ENCODE peak calls at places on chromosomes 1 and 21, in four cellular contexts. E, V, T and N are unnamed samples.

GRCh38 chr1:212288614-212289013 is 3.4 kb downstream of the PPP2R5A start:
- DNase-seq in E (no peak), T (peak), V (peak), N (peak)

GRCh38 chr1:46370214-46370633 is 23.9 kb upstream of the FAAH start:
- DNase-seq in E (peak), V (peak), T (peak), N (no peak)

GRCh38 chr1:198179556-198179981 is 22.8 kb downstream of the NEK7 start:
- DNase-seq in V (peak), T (peak), E (peak), N (no peak)

GRCh38 chr1:187091666-187092065 is 262.9 kb downstream of the PLA2G4A start:
- DNase-seq in V (peak), T (no peak), E (no peak), N (peak)

GRCh38 chr1:156901966-156902922 is 8.7 kb downstream of the PEAR1 start:
- DNase-seq in E (no peak), T (no peak), V (peak), N (no peak)

GRCh38 chr1:176601358-176601757 is 138.4 kb downstream of the PAPPA2 start:
- DNase-seq in T (peak), V (peak), E (no peak), N (no peak)

GRCh38 chr21:38486221-38486620 is 12.1 kb downstream of the ERG start:
- DNase-seq in E (no peak), T (peak), V (no peak), N (peak)

GRCh38 chr1:15154480-15155036 is 1.0 kb downstream of the TMEM51 start:
- DNase-seq in V (peak), E (no peak), T (no peak), N (no peak)

GRCh38 chr1:32377541-32378220 is 15.3 kb downstream of the TSSK3 start:
- DNase-seq in E (no peak), V (no peak), T (no peak), N (no peak)

GRCh38 chr1:243950166-243950565 is 100.1 kb upstream of the AKT3 start:
- DNase-seq in V (peak), T (peak), E (no peak), N (peak)

GRCh38 chr21:26686278-26686677 is 113.2 kb upstream of the CYYR1 start:
- DNase-seq in T (peak), E (peak), V (peak), N (peak)

GRCh38 chr1:110559157-110559556 is 40.2 kb upstream of the KCNA10 start:
- DNase-seq in E (no peak), T (no peak), V (no peak), N (no peak)

GRCh38 chr1:154961497-154962237 is at the start of gene PYGO2:
- DNase-seq in V (peak), E (peak), T (peak), N (peak)
- TF ChIP-seq CTCF in V (no peak), E (peak), T (no peak), N (peak)

GRCh38 chr1:30815556-30815955 is 58.0 kb upstream of the LAPTM5 start:
- DNase-seq in E (no peak), T (no peak), V (no peak), N (no peak)
- TF ChIP-seq CTCF in E (no peak), T (no peak), V (no peak), N (no peak)

GRCh38 chr1:41878911-41879310 is 39.8 kb downstream of the HIVEP3 start:
- DNase-seq in V (no peak), E (no peak), T (no peak), N (no peak)

GRCh38 chr1:41880261-41880660 is 38.5 kb downstream of the HIVEP3 start:
- DNase-seq in T (no peak), V (no peak), E (no peak), N (no peak)

GRCh38 chr1:41876533-41877445 is 41.9 kb downstream of the HIVEP3 start:
- DNase-seq in E (peak), T (peak), V (no peak), N (no peak)

GRCh38 chr1:41880951-41881885 is 37.5 kb downstream of the HIVEP3 start:
- DNase-seq in E (no peak), T (peak), V (peak), N (no peak)

DNA sequence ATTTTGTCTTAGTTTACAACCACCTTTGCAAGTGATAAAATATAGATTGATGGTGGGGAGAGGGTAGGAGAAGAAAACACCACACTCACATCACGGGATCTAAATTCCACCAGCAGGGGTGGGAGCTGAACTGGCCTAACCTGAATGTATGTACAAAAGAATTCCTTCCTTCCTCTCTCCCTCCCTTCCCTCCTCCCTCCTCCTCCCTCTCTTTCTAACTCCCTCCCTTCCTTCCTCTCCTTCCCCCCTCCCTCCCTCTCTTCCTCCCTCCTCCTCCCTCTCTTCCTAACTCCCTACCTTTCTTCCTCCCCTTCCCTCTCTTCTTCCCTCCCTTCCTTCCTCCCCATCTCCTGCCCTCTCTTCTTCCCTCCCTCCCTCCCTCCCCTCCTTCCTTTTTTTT is 40.2 kb downstream of the HIVEP3 start:
- DNase-seq in V (no peak), E (no peak), T (no peak), N (no peak)
- TF ChIP-seq CTCF in V (no peak), E (no peak), T (no peak), N (no peak)

GRCh38 chr1:202662081-202662480 is 48.2 kb downstream of the SYT2 start:
- DNase-seq in T (no peak), E (no peak), V (no peak), N (peak)
- TF ChIP-seq CTCF in T (no peak), E (no peak), V (no peak), N (no peak)

GRCh38 chr21:43930074-43930847 is 65.2 kb downstream of the AGPAT3 start:
- DNase-seq in T (no peak), V (no peak), E (no peak), N (no peak)
- TF ChIP-seq CTCF in T (no peak), V (no peak), E (no peak), N (no peak)

GRCh38 chr1:181356505-181357340 is 126.6 kb upstream of the CACNA1E start:
- DNase-seq in E (no peak), V (no peak), T (no peak), N (no peak)
- TF ChIP-seq CTCF in E (no peak), V (no peak), T (no peak), N (no peak)

DNA sequence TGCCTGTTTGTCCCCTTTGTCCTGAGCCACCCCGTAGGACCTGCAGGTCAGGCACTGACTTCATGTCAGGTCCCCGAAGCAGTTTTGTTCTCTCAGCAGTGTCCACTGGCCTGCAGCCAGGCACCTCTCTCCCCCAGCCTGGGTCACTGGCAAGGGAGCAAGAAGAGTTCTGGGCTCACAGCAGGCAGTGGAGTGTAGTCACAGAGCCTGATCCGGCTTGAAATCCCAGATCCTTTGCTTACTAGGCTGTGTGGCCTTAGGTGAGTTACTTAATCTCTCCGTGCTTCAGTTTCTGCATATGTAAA is 34.2 kb downstream of the L1TD1 start:
- DNase-seq in V (no peak), T (no peak), E (no peak), N (peak)
- TF ChIP-seq CTCF in V (no peak), T (no peak), E (no peak), N (no peak)